ENCODE peak calls at places on chromosomes 4 and X, in four cellular contexts. One of them, this sample, is unnamed.

GRCh38 chr4:184163813-184164212 is 53.9 kb downstream of the ENPP6 start:
- DNase-seq in cardiac muscle cell: peak; percentile 55
- DNase-seq in heart left ventricle: peak; percentile 52
- DNase-seq in A673: peak; percentile 74
- DNase-seq in this sample: no peak

GRCh38 chrX:99522450-99522849 is 887.6 kb downstream of the PCDH19 start:
- DNase-seq in cardiac muscle cell: no peak
- DNase-seq in heart left ventricle: no peak
- DNase-seq in A673: no peak
- DNase-seq in this sample: no peak

GRCh38 chr4:156778606-156779005 is 193.0 kb downstream of the PDGFC start:
- DNase-seq in cardiac muscle cell: peak; percentile 80
- DNase-seq in heart left ventricle: no peak
- DNase-seq in A673: no peak
- DNase-seq in this sample: no peak

GRCh38 chrX:67619253-67619652 is 75.4 kb downstream of the AR start:
- DNase-seq in cardiac muscle cell: peak; percentile 10
- DNase-seq in heart left ventricle: no peak
- DNase-seq in A673: no peak
- DNase-seq in this sample: no peak

GRCh38 chr4:106266201-106266600 is 49.8 kb downstream of the TBCK start:
- DNase-seq in cardiac muscle cell: peak; percentile 76
- DNase-seq in heart left ventricle: no peak
- DNase-seq in A673: peak; percentile 79
- DNase-seq in this sample: no peak

GRCh38 chr4:152310223-152310622 is 225.7 kb downstream of the FBXW7 start:
- DNase-seq in cardiac muscle cell: peak; percentile 6
- DNase-seq in heart left ventricle: no peak
- DNase-seq in A673: no peak
- DNase-seq in this sample: no peak

GRCh38 chr4:42302348-42302747 is 94.9 kb upstream of the SHISA3 start:
- DNase-seq in cardiac muscle cell: peak; percentile 53
- DNase-seq in heart left ventricle: no peak
- DNase-seq in A673: peak; percentile 45
- DNase-seq in this sample: no peak

GRCh38 chr4:77152421-77152820 is 4.6 kb upstream of the CCNG2 start:
- DNase-seq in cardiac muscle cell: no peak
- DNase-seq in heart left ventricle: no peak
- DNase-seq in A673: no peak
- DNase-seq in this sample: no peak

GRCh38 chr4:130747842-130748241 is 1651.9 kb downstream of the C4orf33 start:
- DNase-seq in cardiac muscle cell: peak; percentile 0
- DNase-seq in heart left ventricle: no peak
- DNase-seq in A673: peak; percentile 29
- DNase-seq in this sample: no peak

GRCh38 chr4:82431026-82431745 is 796 bp downstream of the ENOPH1 start:
- DNase-seq in cardiac muscle cell: peak; percentile 32
- DNase-seq in heart left ventricle: peak; percentile 20
- DNase-seq in A673: no peak
- DNase-seq in this sample: no peak

GRCh38 chr4:8311096-8312068 is 41.8 kb downstream of the HTRA3 start:
- DNase-seq in cardiac muscle cell: no peak
- DNase-seq in heart left ventricle: peak; percentile 12
- DNase-seq in A673: no peak
- DNase-seq in this sample: peak; percentile 7

GRCh38 chr4:110087116-110087708 is 111.2 kb downstream of the ELOVL6 start:
- DNase-seq in cardiac muscle cell: peak; percentile 84
- DNase-seq in heart left ventricle: no peak
- DNase-seq in A673: peak; percentile 94
- DNase-seq in this sample: no peak

GRCh38 chr4:122832732-122833131 is 6.1 kb downstream of the FGF2 start:
- DNase-seq in cardiac muscle cell: no peak
- DNase-seq in heart left ventricle: no peak
- DNase-seq in A673: no peak
- DNase-seq in this sample: no peak

GRCh38 chr4:39045791-39046221 is 13.6 kb upstream of the TMEM156 start:
- DNase-seq in cardiac muscle cell: peak; percentile 47
- DNase-seq in heart left ventricle: no peak
- DNase-seq in A673: no peak
- DNase-seq in this sample: no peak

GRCh38 chrX:73965833-73966232 is 338.1 kb upstream of the ZCCHC13 start:
- DNase-seq in cardiac muscle cell: no peak
- DNase-seq in heart left ventricle: no peak
- DNase-seq in A673: no peak
- DNase-seq in this sample: no peak

GRCh38 chrX:2696698-2697215 is 5.7 kb downstream of the CD99 start:
- DNase-seq in cardiac muscle cell: peak; percentile 85
- DNase-seq in heart left ventricle: no peak
- DNase-seq in A673: peak; percentile 97
- DNase-seq in this sample: no peak

GRCh38 chr4:182862921-182863320 is 54.3 kb downstream of the DCTD start:
- DNase-seq in cardiac muscle cell: no peak
- DNase-seq in heart left ventricle: no peak
- DNase-seq in A673: no peak
- DNase-seq in this sample: no peak

GRCh38 chr4:185506422-185506821 is 28.9 kb downstream of the PDLIM3 start:
- DNase-seq in cardiac muscle cell: no peak
- DNase-seq in heart left ventricle: no peak
- DNase-seq in A673: no peak
- DNase-seq in this sample: no peak

GRCh38 chr4:83569429-83569828 is 33.5 kb downstream of the GPAT3 start:
- DNase-seq in cardiac muscle cell: no peak
- DNase-seq in heart left ventricle: no peak
- DNase-seq in A673: no peak
- DNase-seq in this sample: no peak

GRCh38 chr4:123602007-123602406 is 205.4 kb downstream of the SPRY1 start:
- DNase-seq in cardiac muscle cell: no peak
- DNase-seq in heart left ventricle: no peak
- DNase-seq in A673: no peak
- DNase-seq in this sample: no peak

GRCh38 chrX:1283750-1284149 is 15.1 kb downstream of the CSF2RA start:
- DNase-seq in cardiac muscle cell: no peak
- DNase-seq in heart left ventricle: no peak
- DNase-seq in A673: no peak
- DNase-seq in this sample: no peak

GRCh38 chr4:121764702-121765367 is at the start of gene SMIM43:
- DNase-seq in cardiac muscle cell: peak; percentile 26
- DNase-seq in heart left ventricle: no peak
- DNase-seq in A673: peak; percentile 34
- DNase-seq in this sample: no peak

GRCh38 chr4:185127021-185127925 is 15.8 kb upstream of the SLC25A4 start:
- DNase-seq in cardiac muscle cell: peak; percentile 45
- DNase-seq in heart left ventricle: no peak
- DNase-seq in A673: no peak
- DNase-seq in this sample: peak; percentile 26

GRCh38 chr4:128355301-128355700 is 67.7 kb upstream of the PGRMC2 start:
- DNase-seq in cardiac muscle cell: no peak
- DNase-seq in heart left ventricle: no peak
- DNase-seq in A673: peak; percentile 14
- DNase-seq in this sample: no peak

GRCh38 chr4:109985993-109986640 is 73.4 kb downstream of the EGF start:
- DNase-seq in cardiac muscle cell: no peak
- DNase-seq in heart left ventricle: no peak
- DNase-seq in A673: no peak
- DNase-seq in this sample: no peak

GRCh38 chrX:124098089-124098488 is 136.6 kb downstream of the STAG2 start:
- DNase-seq in cardiac muscle cell: peak; percentile 53
- DNase-seq in heart left ventricle: no peak
- DNase-seq in A673: peak; percentile 55
- DNase-seq in this sample: no peak

GRCh38 chr4:150582881-150583286 is 933 bp downstream of the MAB21L2 start:
- DNase-seq in cardiac muscle cell: peak; percentile 26
- DNase-seq in heart left ventricle: no peak
- DNase-seq in A673: no peak
- DNase-seq in this sample: peak; percentile 12

GRCh38 chr4:140138428-140138827 is 15.6 kb downstream of the MAML3 start:
- DNase-seq in cardiac muscle cell: no peak
- DNase-seq in heart left ventricle: no peak
- DNase-seq in A673: no peak
- DNase-seq in this sample: no peak

GRCh38 chrX:3522016-3522690 is 175.7 kb upstream of the MXRA5 start:
- DNase-seq in cardiac muscle cell: peak; percentile 83
- DNase-seq in heart left ventricle: peak; percentile 18
- DNase-seq in A673: no peak
- DNase-seq in this sample: no peak

GRCh38 chrX:74343970-74344622 is 40.1 kb downstream of the ZCCHC13 start:
- DNase-seq in cardiac muscle cell: peak; percentile 95
- DNase-seq in heart left ventricle: peak; percentile 43
- DNase-seq in A673: peak; percentile 94
- DNase-seq in this sample: peak; percentile 31

GRCh38 chr4:133929540-133929939 is 272.0 kb downstream of the PABPC4L start:
- DNase-seq in cardiac muscle cell: peak; percentile 9
- DNase-seq in heart left ventricle: no peak
- DNase-seq in A673: peak; percentile 1
- DNase-seq in this sample: no peak

GRCh38 chr4:80492761-80493160 is 157.2 kb downstream of the CFAP299 start:
- DNase-seq in cardiac muscle cell: no peak
- DNase-seq in heart left ventricle: no peak
- DNase-seq in A673: no peak
- DNase-seq in this sample: no peak

GRCh38 chrX:15524417-15524816 is 23.8 kb downstream of the BMX start:
- DNase-seq in cardiac muscle cell: peak; percentile 89
- DNase-seq in heart left ventricle: no peak
- DNase-seq in A673: peak; percentile 25
- DNase-seq in this sample: no peak

GRCh38 chr4:143352720-143353119 is 16.0 kb downstream of the GAB1 start:
- DNase-seq in cardiac muscle cell: peak; percentile 27
- DNase-seq in heart left ventricle: no peak
- DNase-seq in A673: no peak
- DNase-seq in this sample: no peak

GRCh38 chr4:21901281-21901680 is 47.3 kb downstream of the KCNIP4 start:
- DNase-seq in cardiac muscle cell: no peak
- DNase-seq in heart left ventricle: no peak
- DNase-seq in A673: no peak
- DNase-seq in this sample: no peak

GRCh38 chr4:130851932-130852331 is 1756.0 kb downstream of the C4orf33 start:
- DNase-seq in cardiac muscle cell: no peak
- DNase-seq in heart left ventricle: no peak
- DNase-seq in A673: no peak
- DNase-seq in this sample: no peak

GRCh38 chrX:148536961-148537360 is 36.5 kb downstream of the AFF2 start:
- DNase-seq in cardiac muscle cell: no peak
- DNase-seq in heart left ventricle: no peak
- DNase-seq in A673: no peak
- DNase-seq in this sample: no peak
- H3K4me1 ChIP-seq in cardiac muscle cell: no peaks in the 10 kb centered on the region
- H3K4me1 ChIP-seq in heart left ventricle: no peaks in the 10 kb centered on the region
- H3K4me1 ChIP-seq in A673: no peaks in the 10 kb centered on the region
- H3K4me1 ChIP-seq in this sample: no peaks in the 10 kb centered on the region

GRCh38 chrX:104039689-104040505 is at the start of gene H2BW2:
- DNase-seq in cardiac muscle cell: no peak
- DNase-seq in heart left ventricle: no peak
- DNase-seq in A673: no peak
- DNase-seq in this sample: no peak
- H3K9me3 ChIP-seq in cardiac muscle cell: no peaks in the 10 kb centered on the region
- H3K9me3 ChIP-seq in heart left ventricle: no peaks in the 10 kb centered on the region
- H3K9me3 ChIP-seq in A673: no peaks in the 10 kb centered on the region
- H3K9me3 ChIP-seq in this sample: no peaks in the 10 kb centered on the region

DNA sequence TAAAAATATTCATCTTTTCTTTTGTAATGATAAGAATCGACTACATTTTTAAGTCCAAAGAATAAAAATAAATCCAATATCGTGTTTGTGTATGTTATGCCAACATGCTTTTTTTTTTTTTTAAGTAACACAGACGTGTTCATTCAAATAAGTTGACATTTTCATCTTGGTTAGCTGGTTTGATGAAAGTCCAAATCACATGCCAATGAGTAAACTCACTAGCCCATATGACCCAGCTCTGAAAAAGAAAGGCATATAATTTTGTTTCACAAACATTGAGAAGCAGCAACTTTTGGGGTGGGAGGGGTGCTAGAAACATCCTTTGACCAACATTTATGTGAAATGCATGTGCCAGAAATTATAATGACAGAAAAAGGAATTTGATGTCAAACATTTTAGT is 61.6 kb upstream of the SPP1 start:
- DNase-seq in cardiac muscle cell: no peak
- DNase-seq in heart left ventricle: no peak
- DNase-seq in A673: no peak
- DNase-seq in this sample: no peak
- H3K4me1 ChIP-seq in cardiac muscle cell: peaks cover 7% of the 10 kb centered on the region
- H3K4me1 ChIP-seq in heart left ventricle: no peaks in the 10 kb centered on the region
- H3K4me1 ChIP-seq in A673: no peaks in the 10 kb centered on the region
- H3K4me1 ChIP-seq in this sample: no peaks in the 10 kb centered on the region

DNA sequence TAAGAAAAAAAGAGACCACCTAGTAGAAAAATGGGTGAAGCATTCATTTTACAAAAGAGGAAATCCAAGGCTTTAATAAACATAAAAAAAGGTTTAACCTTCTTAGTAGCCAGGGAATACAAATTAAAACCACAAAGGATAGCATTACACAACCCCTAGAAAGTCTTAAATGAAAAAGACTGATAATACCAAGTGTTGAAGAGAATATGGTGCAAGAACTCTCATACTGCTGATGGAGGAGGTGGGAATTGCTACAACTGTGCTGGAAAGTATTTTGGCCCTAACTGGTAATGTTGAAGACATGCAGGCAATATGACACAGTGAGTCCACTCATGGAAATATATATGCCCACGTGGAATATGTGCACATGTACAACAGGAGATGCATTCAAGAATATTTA is 22.5 kb downstream of the ZNF41 start:
- DNase-seq in cardiac muscle cell: no peak
- DNase-seq in heart left ventricle: no peak
- DNase-seq in A673: no peak
- DNase-seq in this sample: no peak
- H3K9me3 ChIP-seq in cardiac muscle cell: no peaks in the 10 kb centered on the region
- H3K9me3 ChIP-seq in heart left ventricle: no peaks in the 10 kb centered on the region
- H3K9me3 ChIP-seq in A673: peaks cover 3% of the 10 kb centered on the region
- H3K9me3 ChIP-seq in this sample: no peaks in the 10 kb centered on the region

GRCh38 chr4:58665649-58666048 is 1555.5 kb upstream of the IGFBP7 start:
- DNase-seq in cardiac muscle cell: no peak
- DNase-seq in heart left ventricle: no peak
- DNase-seq in A673: no peak
- DNase-seq in this sample: no peak

DNA sequence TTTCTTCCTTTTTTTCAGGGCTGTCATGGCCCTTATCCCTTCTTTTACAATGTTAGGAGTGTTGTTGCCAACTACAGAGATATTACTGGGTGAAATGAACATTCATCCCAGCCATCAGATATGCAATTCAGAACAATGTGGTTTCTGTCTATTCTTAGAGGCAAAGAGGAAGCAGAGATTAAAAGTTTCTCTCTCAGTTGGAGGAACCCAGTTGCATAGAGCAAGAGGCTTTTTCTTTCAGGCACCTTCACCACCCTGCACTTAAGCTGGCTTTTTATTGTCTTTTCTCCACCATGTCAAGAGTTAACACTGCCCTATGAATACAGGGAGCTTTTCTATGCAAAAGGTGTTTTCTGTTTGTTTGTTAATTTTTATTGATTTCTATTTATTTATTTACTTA is 1559.6 kb upstream of the IGFBP7 start:
- DNase-seq in cardiac muscle cell: no peak
- DNase-seq in heart left ventricle: no peak
- DNase-seq in A673: no peak
- DNase-seq in this sample: no peak
- H3K4me1 ChIP-seq in cardiac muscle cell: no peaks in the 10 kb centered on the region
- H3K4me1 ChIP-seq in heart left ventricle: no peaks in the 10 kb centered on the region
- H3K4me1 ChIP-seq in A673: no peaks in the 10 kb centered on the region
- H3K4me1 ChIP-seq in this sample: no peaks in the 10 kb centered on the region

This sample was measured in uterus.